ENCODE peak calls at places on chromosomes 6 and 20, in seven cellular contexts. Z is activated T-helper 2 cell treated with anti-CD3 and anti-CD28 coated beads, Interferon-gamma antibody, Interleukin-2, Interleukin-4, amounts not matched to agents 10 μg/mL and 5 μg/mL and 100 μg/mL, durations not matched to agents 14 hours and 24 hours and 36 hours; I is CD8-positive, alpha-beta memory T cell; F is B cell; U is frontal cortex; M is EL; P is adipocyte. A is an unnamed sample.

GRCh38 chr6:51930602-51931001 is 156.8 kb downstream of the PKHD1 start:
- DNase-seq in M (no peak), P (no peak), U (no peak), I (no peak), F (no peak), Z (no peak), A (no peak)

GRCh38 chr20:41340327-41341055 is at the start of gene LPIN3:
- DNase-seq in U (no peak), P (peak), Z (peak), I (peak), F (peak), M (peak), A (peak)

GRCh38 chr20:37992802-37993538 is 40.3 kb downstream of the TTI1 start:
- DNase-seq in M (peak), F (peak), P (peak), I (no peak), U (no peak), Z (no peak), A (no peak)

GRCh38 chr6:13563009-13563408 is 11.4 kb upstream of the SIRT5 start:
- DNase-seq in F (no peak), Z (no peak), M (no peak), P (no peak), I (no peak), U (no peak), A (no peak)

GRCh38 chr6:87436435-87436834 is 28.7 kb downstream of the CFAP206 start:
- DNase-seq in Z (peak), P (peak), U (no peak), M (peak), I (peak), F (peak), A (no peak)

GRCh38 chr6:105798057-105798456 is 288.1 kb upstream of the PRDM1 start:
- DNase-seq in U (no peak), P (peak), Z (no peak), M (peak), I (no peak), F (no peak), A (no peak)

GRCh38 chr6:66032626-66033025 is 325.6 kb upstream of the EYS start:
- DNase-seq in I (no peak), U (no peak), Z (no peak), P (no peak), M (no peak), F (no peak), A (no peak)

GRCh38 chr20:33851842-33852466 is 40.8 kb downstream of the CHMP4B start:
- DNase-seq in Z (no peak), I (no peak), U (no peak), F (no peak), M (no peak), P (no peak), A (no peak)

GRCh38 chr6:14453712-14454466 is 336.3 kb downstream of the CD83 start:
- DNase-seq in F (no peak), I (no peak), M (no peak), Z (no peak), U (no peak), P (no peak), A (no peak)

GRCh38 chr6:92023410-92023940 is 1395.9 kb downstream of the EPHA7 start:
- DNase-seq in P (no peak), M (no peak), U (no peak), I (no peak), Z (no peak), F (no peak), A (no peak)

GRCh38 chr6:75285156-75285639 is 606 bp upstream of the TMEM30A start:
- DNase-seq in I (no peak), P (peak), M (no peak), U (no peak), F (peak), Z (no peak), A (no peak)

GRCh38 chr6:56840467-56841371 is 114.2 kb upstream of the BEND6 start:
- DNase-seq in Z (no peak), F (no peak), U (no peak), M (peak), I (no peak), P (peak), A (no peak)

GRCh38 chr6:81326856-81327561 is 425.5 kb downstream of the TENT5A start:
- DNase-seq in P (peak), I (no peak), U (no peak), F (no peak), M (peak), Z (no peak), A (no peak)

A was measured in T-helper 22 cell.